ENCODE peak calls at places on chromosomes 2 and 18, in seven cellular contexts. A is renal cortical epithelial cell, Z is iris pigment epithelial cell, C is neuronal stem cell, K is GM04504, X is kidney epithelial cell, L is AG04450. O is an unnamed sample.

GRCh38 chr2:162210385-162210784 is 32.9 kb downstream of the FAP start:
- DNase-seq in A (no peak), Z (peak; percentile 59), C (no peak), K (no peak), X (no peak), L (peak; percentile 44), O (no peak)

GRCh38 chr2:69119541-69119940 is 106.6 kb downstream of the ANTXR1 start:
- DNase-seq in A (no peak), Z (no peak), C (no peak), K (no peak), X (no peak), L (no peak), O (no peak)

GRCh38 chr2:40043191-40043590 is 264.1 kb upstream of the THUMPD2 start:
- DNase-seq in A (peak; percentile 52), Z (peak; percentile 28), C (no peak), K (peak; percentile 42), X (no peak), L (no peak), O (no peak)

GRCh38 chr2:181778621-181779195 is 98.4 kb upstream of the NEUROD1 start:
- DNase-seq in A (peak; percentile 54), Z (no peak), C (no peak), K (no peak), X (no peak), L (no peak), O (no peak)

GRCh38 chr2:186543561-186544131 is 46.2 kb upstream of the ITGAV start:
- DNase-seq in A (peak; percentile 86), Z (peak; percentile 72), C (no peak), K (no peak), X (no peak), L (peak; percentile 42), O (no peak)

GRCh38 chr2:62178741-62179271 is 17.1 kb upstream of the B3GNT2 start:
- DNase-seq in A (peak; percentile 81), Z (peak; percentile 31), C (no peak), K (no peak), X (no peak), L (no peak), O (no peak)

GRCh38 chr2:196277002-196277401 is 105.6 kb upstream of the STK17B start:
- DNase-seq in A (peak; percentile 30), Z (peak; percentile 59), C (no peak), K (no peak), X (no peak), L (no peak), O (no peak)

GRCh38 chr18:50045126-50045525 is 149.8 kb downstream of the MYO5B start:
- DNase-seq in A (no peak), Z (no peak), C (no peak), K (no peak), X (no peak), L (no peak), O (no peak)

GRCh38 chr2:113201496-113202304 is 27.9 kb downstream of the PSD4 start:
- DNase-seq in A (no peak), Z (no peak), C (no peak), K (no peak), X (no peak), L (no peak), O (no peak)

O was measured in CMK.